ENCODE peak calls at places on chromosomes 11 and 22, in ten cellular contexts. C is GM23338, S is left ventricle myocardium inferior, T is lower leg skin, M is D721Med, D is endothelial cell, G is WTC11, I is pancreas, X is fibroblast of the aortic adventitia, Q is endothelial cell of umbilical vein. P is an unnamed sample.

GRCh38 chr11:34650528-34650927 is 29.6 kb downstream of the EHF start:
- DNase-seq in Q (no peak), D (no peak), I (no peak), C (no peak), T (no peak), M (no peak), X (peak), S (no peak), G (no peak), P (no peak)

GRCh38 chr22:48559647-48560388 is 1267.9 kb downstream of the BRD1 start:
- DNase-seq in M (no peak), G (no peak), S (no peak), Q (no peak), T (no peak), C (no peak), X (no peak), D (no peak), I (no peak), P (no peak)

GRCh38 chr22:38754247-38755154 is 1.3 kb downstream of the SUN2 start:
- DNase-seq in Q (peak), X (peak), I (peak), S (peak), C (peak), D (no peak), T (peak), G (no peak), M (no peak), P (no peak)

GRCh38 chr11:122697636-122698167 is 42.2 kb downstream of the UBASH3B start:
- DNase-seq in I (no peak), G (no peak), M (no peak), D (no peak), Q (no peak), S (no peak), T (no peak), X (peak), C (no peak), P (no peak)

GRCh38 chr11:63670738-63671321 is 346 bp downstream of the ATL3 start:
- DNase-seq in D (peak), Q (no peak), I (peak), T (peak), X (no peak), C (peak), S (peak), G (peak), M (no peak), P (peak)

GRCh38 chr11:64124147-64124546 is 41.8 kb downstream of the MACROD1 start:
- DNase-seq in M (no peak), C (no peak), I (no peak), X (no peak), D (no peak), T (no peak), G (no peak), S (no peak), Q (no peak), P (no peak)

GRCh38 chr22:25747245-25747944 is 5.4 kb downstream of the MYO18B start:
- DNase-seq in T (no peak), D (no peak), I (no peak), X (peak), G (no peak), Q (peak), M (no peak), S (no peak), C (no peak), P (no peak)

GRCh38 chr22:23248583-23248982 is 68.3 kb downstream of the BCR start:
- DNase-seq in I (no peak), S (no peak), C (peak), G (no peak), Q (peak), T (no peak), X (peak), D (no peak), M (no peak), P (no peak)

GRCh38 chr11:123525511-123525918 is 95.4 kb downstream of the GRAMD1B start:
- DNase-seq in I (no peak), G (no peak), X (no peak), S (no peak), D (no peak), T (no peak), Q (no peak), C (peak), M (peak), P (no peak)

GRCh38 chr22:44542561-44543222 is 44.7 kb upstream of the RTL6 start:
- DNase-seq in G (no peak), I (no peak), M (no peak), C (no peak), D (no peak), T (peak), Q (no peak), S (no peak), X (no peak), P (no peak)

GRCh38 chr22:30637701-30638114 is 2.1 kb downstream of the SLC35E4 start:
- DNase-seq in Q (peak), S (no peak), T (no peak), I (no peak), D (no peak), G (no peak), C (no peak), M (no peak), X (peak), P (no peak)

GRCh38 chr11:58905141-58905715 is 34.1 kb upstream of the GLYATL1 start:
- DNase-seq in M (peak), Q (no peak), D (peak), C (peak), G (peak), X (peak), S (peak), I (no peak), T (no peak), P (peak)

GRCh38 chr11:5293028-5293427 is 8.7 kb downstream of the OR51B4 start:
- DNase-seq in T (no peak), C (no peak), X (no peak), M (no peak), I (no peak), G (no peak), D (no peak), S (no peak), Q (no peak), P (no peak)

GRCh38 chr11:3984896-3985295 is 109.7 kb upstream of the RRM1 start:
- DNase-seq in Q (peak), G (peak), S (no peak), C (peak), D (peak), T (no peak), X (no peak), I (no peak), M (no peak), P (no peak)
- TF ChIP-seq CTCF in Q (peak), G (no peak), S (no peak), C (peak), D (no peak), T (no peak), X (no peak), I (no peak), M (peak), P (no peak)

GRCh38 chr22:36858156-36858555 is 2.6 kb upstream of the NCF4 start:
- DNase-seq in C (no peak), T (no peak), X (no peak), G (no peak), M (no peak), D (no peak), Q (no peak), I (no peak), S (no peak), P (no peak)
- TF ChIP-seq CTCF in C (no peak), T (no peak), X (no peak), G (no peak), M (no peak), D (no peak), Q (no peak), I (no peak), S (no peak), P (no peak)

GRCh38 chr11:1796297-1797011 is 32.7 kb upstream of the CTSD start:
- DNase-seq in Q (no peak), M (no peak), X (no peak), T (peak), I (no peak), S (no peak), G (no peak), C (peak), D (no peak), P (no peak)
- TF ChIP-seq CTCF in Q (no peak), M (no peak), X (no peak), T (no peak), I (no peak), S (no peak), G (no peak), C (peak), D (no peak), P (no peak)

GRCh38 chr11:9570313-9570712 is 3.2 kb upstream of the WEE1 start:
- DNase-seq in D (no peak), Q (no peak), S (no peak), T (no peak), C (no peak), I (no peak), G (no peak), X (no peak), M (no peak), P (no peak)
- TF ChIP-seq CTCF in D (no peak), Q (no peak), S (no peak), T (no peak), C (no peak), I (no peak), G (no peak), X (no peak), M (no peak), P (no peak)